ENCODE peak calls at places on chromosomes 13 and 19, in five cellular contexts. N, X, Y, I and U are unnamed samples.

GRCh38 chr19:53903055-53903680 is 5.9 kb upstream of the CACNG7 start:
- DNase-seq in X (no peak), I (peak; percentile 40), Y (peak; percentile 31), N (no peak), U (peak; percentile 37)

GRCh38 chr19:19568802-19569756 is 31.0 kb downstream of the CILP2 start:
- DNase-seq in N (no peak), X (peak; percentile 22), I (peak; percentile 58), Y (no peak), U (peak; percentile 30)

GRCh38 chr13:40102854-40103253 is 447.4 kb downstream of the COG6 start:
- DNase-seq in X (peak; percentile 94), N (peak; percentile 87), I (peak; percentile 38), Y (no peak), U (peak; percentile 65)

GRCh38 chr13:42011601-42012401 is 36.6 kb upstream of the DGKH start:
- DNase-seq in X (no peak), Y (peak; percentile 33), I (no peak), N (no peak), U (no peak)

GRCh38 chr13:27251166-27252088 is at the start of gene RPL21:
- DNase-seq in X (peak; percentile 86), I (peak; percentile 96), N (peak; percentile 85), Y (peak; percentile 97), U (peak; percentile 98)

GRCh38 chr19:45613926-45614725 is 12.1 kb upstream of the GPR4 start:
- DNase-seq in Y (peak; percentile 55), X (peak; percentile 89), I (peak; percentile 75), N (peak; percentile 22), U (peak; percentile 93)

GRCh38 chr19:7744871-7745270 is 2.5 kb downstream of the CD209 start:
- DNase-seq in Y (no peak), I (no peak), N (no peak), X (no peak), U (no peak)

GRCh38 chr19:13784731-13785452 is 10.4 kb upstream of the ZSWIM4 start:
- DNase-seq in I (peak; percentile 41), X (no peak), Y (peak; percentile 86), N (peak; percentile 65), U (peak; percentile 63)

GRCh38 chr13:96112936-96113335 is 23.0 kb downstream of the HS6ST3 start:
- DNase-seq in Y (no peak), X (no peak), N (no peak), I (peak; percentile 11), U (no peak)

GRCh38 chr13:27372896-27373295 is 51.5 kb upstream of the GTF3A start:
- DNase-seq in Y (peak; percentile 68), X (no peak), N (no peak), I (no peak), U (no peak)

GRCh38 chr13:99053636-99054233 is 75.9 kb upstream of the DOCK9 start:
- DNase-seq in Y (no peak), I (no peak), X (no peak), N (no peak), U (no peak)

GRCh38 chr19:19049406-19049805 is 14.4 kb upstream of the SLC25A42 start:
- DNase-seq in X (no peak), I (no peak), Y (no peak), N (no peak), U (no peak)

GRCh38 chr13:112960671-112961070 is 8.3 kb upstream of the MCF2L start:
- DNase-seq in N (no peak), Y (no peak), X (no peak), I (no peak), U (no peak)

GRCh38 chr19:35349614-35350521 is 2.2 kb downstream of the FFAR1 start:
- DNase-seq in N (no peak), I (no peak), X (no peak), Y (no peak), U (no peak)

GRCh38 chr13:19982447-19983043 is 24.0 kb downstream of the ZMYM2 start:
- DNase-seq in N (no peak), I (no peak), X (no peak), Y (no peak), U (no peak)

GRCh38 chr13:59946924-59947323 is 216.8 kb downstream of the DIAPH3 start:
- DNase-seq in X (no peak), I (no peak), N (no peak), Y (no peak), U (peak; percentile 7)

GRCh38 chr19:28737021-28737525 is 475.9 kb downstream of the UQCRFS1 start:
- DNase-seq in Y (no peak), X (no peak), I (peak; percentile 61), N (no peak), U (peak; percentile 22)

GRCh38 chr19:4650159-4650558 is 10.8 kb downstream of the TNFAIP8L1 start:
- DNase-seq in N (no peak), Y (no peak), X (no peak), I (no peak), U (no peak)

GRCh38 chr13:52744842-52745241 is 5.2 kb upstream of the CNMD start:
- DNase-seq in I (no peak), X (no peak), N (no peak), Y (no peak), U (no peak)

GRCh38 chr13:49759503-49759902 is 33.0 kb downstream of the KPNA3 start:
- DNase-seq in N (no peak), I (no peak), Y (no peak), X (no peak), U (peak; percentile 27)

GRCh38 chr19:2253106-2254051 is 2.8 kb downstream of the JSRP1 start:
- DNase-seq in I (no peak), Y (no peak), N (no peak), X (no peak), U (no peak)

GRCh38 chr13:33441015-33441414 is 155.5 kb upstream of the STARD13 start:
- DNase-seq in X (peak; percentile 5), Y (peak; percentile 37), I (peak; percentile 34), N (no peak), U (peak; percentile 31)

GRCh38 chr13:30826911-30827577 is 79.0 kb upstream of the MEDAG start:
- DNase-seq in X (no peak), Y (no peak), I (no peak), N (no peak), U (no peak)

GRCh38 chr19:1084024-1084868 is 10.9 kb downstream of the POLR2E start:
- DNase-seq in Y (peak; percentile 56), N (no peak), X (no peak), I (no peak), U (no peak)

GRCh38 chr13:110478405-110479214 is 82.9 kb downstream of the RAB20 start:
- DNase-seq in N (no peak), I (no peak), X (no peak), Y (no peak), U (no peak)

GRCh38 chr13:24306632-24307031 is 2.7 kb upstream of the C1QTNF9 start:
- DNase-seq in I (no peak), Y (no peak), X (no peak), N (no peak), U (peak; percentile 12)

GRCh38 chr19:13396256-13397080 is 109.8 kb downstream of the CACNA1A start:
- DNase-seq in N (no peak), Y (peak; percentile 12), I (peak; percentile 21), X (no peak), U (peak; percentile 44)

GRCh38 chr13:77507931-77508776 is 27.4 kb upstream of the SCEL start:
- DNase-seq in Y (no peak), X (peak; percentile 85), N (no peak), I (peak; percentile 74), U (peak; percentile 95)

GRCh38 chr13:102333320-102334181 is 68.3 kb downstream of the FGF14 start:
- DNase-seq in X (no peak), Y (no peak), I (no peak), N (no peak), U (no peak)

GRCh38 chr19:56217039-56217949 is 15.2 kb downstream of the ZSCAN5C start:
- DNase-seq in Y (no peak), X (peak; percentile 53), N (no peak), I (no peak), U (peak; percentile 30)

GRCh38 chr13:42312817-42313431 is 41.0 kb downstream of the AKAP11 start:
- DNase-seq in N (no peak), I (no peak), Y (no peak), X (no peak), U (no peak)

GRCh38 chr13:97223711-97224461 is 1.8 kb downstream of the MBNL2 start:
- DNase-seq in I (peak; percentile 85), Y (peak; percentile 36), N (no peak), X (no peak), U (peak; percentile 96)

GRCh38 chr13:22569830-22570229 is 610.9 kb upstream of the SGCG start:
- DNase-seq in X (no peak), N (no peak), Y (no peak), I (no peak), U (no peak)